ENCODE peak calls at places on chromosomes 6 and 20, in seven cellular contexts. T is lower leg skin, V is HFF-Myc, Y is mucosa of descending colon, Z is psoas muscle, F is dorsolateral prefrontal cortex, D is hepatocyte. E is an unnamed sample.
A peak's percentile ranks its signal among the peaks of the same experiment; 100 is the strongest.

GRCh38 chr6:12163744-12164507 is 126.2 kb upstream of the EDN1 start:
- DNase-seq in F (no peak), V (no peak), D (no peak), T (no peak), Y (no peak), Z (no peak), E (no peak)

GRCh38 chr6:151136141-151136755 is 103.5 kb upstream of the AKAP12 start:
- DNase-seq in F (no peak), D (peak; percentile 22), V (no peak), T (no peak), Z (no peak), Y (no peak), E (no peak)

GRCh38 chr6:40968620-40969145 is 70.3 kb downstream of the UNC5CL start:
- DNase-seq in D (no peak), T (no peak), F (no peak), Z (no peak), V (no peak), Y (no peak), E (no peak)

GRCh38 chr20:64153861-64154589 is 10.2 kb upstream of the MYT1 start:
- DNase-seq in Y (no peak), T (no peak), D (no peak), F (no peak), V (no peak), Z (no peak), E (no peak)

GRCh38 chr6:83511901-83512681 is at the start of gene PRSS35:
- DNase-seq in D (peak; percentile 82), V (no peak), Z (peak; percentile 58), F (peak; percentile 62), T (no peak), Y (peak; percentile 62), E (no peak)

GRCh38 chr6:111872521-111873177 is 603 bp downstream of the FYN start:
- DNase-seq in Z (peak; percentile 71), V (no peak), D (peak; percentile 61), F (peak; percentile 57), T (no peak), Y (peak; percentile 53), E (no peak)

GRCh38 chr6:141203902-141204575 is 928.7 kb upstream of the GJE1 start:
- DNase-seq in V (no peak), Y (no peak), T (no peak), Z (no peak), D (no peak), F (no peak), E (no peak)

GRCh38 chr20:13231031-13231752 is 10.1 kb downstream of the ISM1 start:
- DNase-seq in F (no peak), T (no peak), D (no peak), V (peak; percentile 27), Y (no peak), Z (no peak), E (no peak)

GRCh38 chr20:967796-968742 is 34.0 kb downstream of the RSPO4 start:
- DNase-seq in Y (no peak), F (no peak), V (no peak), T (no peak), Z (no peak), D (no peak), E (no peak)

GRCh38 chr6:27414300-27414699 is 25.7 kb downstream of the ZNF391 start:
- DNase-seq in V (no peak), F (no peak), D (no peak), Z (no peak), T (no peak), Y (no peak), E (no peak)

GRCh38 chr6:33279971-33280511 is 3.1 kb downstream of the B3GALT4 start:
- DNase-seq in Z (no peak), Y (no peak), V (no peak), D (peak; percentile 74), F (no peak), T (no peak), E (no peak)

GRCh38 chr20:5797843-5798462 is 47.8 kb downstream of the SHLD1 start:
- DNase-seq in Z (no peak), T (no peak), Y (no peak), F (no peak), V (no peak), D (no peak), E (no peak)

GRCh38 chr6:44630125-44631028 is 242.9 kb downstream of the CDC5L start:
- DNase-seq in F (no peak), Z (no peak), D (peak; percentile 76), Y (peak; percentile 42), V (no peak), T (no peak), E (no peak)

GRCh38 chr6:41546475-41546865 is 289 bp downstream of the FOXP4 start:
- DNase-seq in Z (no peak), D (no peak), T (no peak), F (no peak), Y (no peak), V (no peak), E (no peak)

GRCh38 chr6:18260448-18261106 is 3.8 kb downstream of the DEK start:
- DNase-seq in D (no peak), Y (no peak), F (no peak), Z (peak; percentile 62), T (no peak), V (no peak), E (no peak)

GRCh38 chr20:8375898-8376297 is 243.8 kb downstream of the PLCB1 start:
- DNase-seq in Y (no peak), F (no peak), V (no peak), D (no peak), Z (no peak), T (no peak), E (no peak)

GRCh38 chr6:33201147-33201545 is 479 bp downstream of the SLC39A7 start:
- DNase-seq in Z (peak; percentile 63), D (no peak), T (no peak), Y (peak; percentile 60), F (no peak), V (no peak), E (no peak)

DNA sequence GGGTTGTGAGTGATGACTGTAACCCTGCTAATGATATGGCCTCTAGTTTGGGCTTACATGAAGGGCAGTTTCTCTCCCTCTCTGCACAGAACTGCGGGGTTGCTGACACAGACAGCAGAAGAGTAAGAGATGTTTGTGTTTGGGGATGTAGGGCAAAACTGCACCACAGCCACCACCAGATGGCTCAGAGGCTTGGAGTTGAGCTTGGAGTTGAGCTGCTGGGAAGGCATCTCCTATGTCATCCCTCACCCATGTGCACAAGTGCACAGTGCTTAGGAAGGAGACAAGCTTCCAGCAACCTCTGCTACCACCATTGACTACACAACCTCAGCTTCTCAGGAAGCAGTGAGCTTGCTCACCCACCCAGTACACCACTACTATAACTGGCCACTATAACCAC is 303.9 kb upstream of the DEFB112 start:
- DNase-seq in D (no peak), V (no peak), T (no peak), F (no peak), Y (no peak), Z (no peak), E (no peak)
- TF ChIP-seq CTCF in D (no peak), V (no peak), T (no peak), F (no peak), Y (no peak), Z (no peak), E (no peak)

DNA sequence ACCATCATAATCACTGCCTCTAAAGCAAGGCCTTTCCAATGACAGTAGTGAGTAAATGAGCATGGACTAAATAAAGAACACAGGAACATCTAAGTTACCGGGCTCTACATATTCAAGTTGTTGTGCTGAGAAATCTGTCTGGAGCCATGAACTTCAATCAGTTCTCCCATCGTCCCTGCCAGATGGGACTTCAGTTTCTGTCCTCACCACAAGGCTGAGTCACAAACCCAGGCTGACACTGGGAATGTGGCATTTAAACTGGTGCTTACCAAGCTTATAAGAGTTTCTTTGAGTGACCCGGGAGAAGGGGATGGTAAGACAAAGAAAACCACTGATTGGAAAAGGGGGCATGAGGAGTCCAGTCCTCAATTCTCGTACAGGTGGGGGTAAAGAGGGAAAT is 497.0 kb downstream of the MAFB start:
- DNase-seq in Z (no peak), Y (no peak), F (no peak), D (no peak), T (no peak), V (no peak), E (no peak)
- TF ChIP-seq CTCF in Z (no peak), Y (no peak), F (no peak), D (no peak), T (no peak), V (no peak), E (no peak)

GRCh38 chr20:54458219-54458618 is 17.2 kb upstream of the DOK5 start:
- DNase-seq in F (no peak), T (no peak), V (no peak), Y (no peak), Z (no peak), D (no peak), E (no peak)

GRCh38 chr20:54454982-54455381 is 20.4 kb upstream of the DOK5 start:
- DNase-seq in T (no peak), Y (no peak), V (no peak), F (no peak), Z (no peak), D (no peak), E (no peak)

GRCh38 chr20:54459279-54459678 is 16.1 kb upstream of the DOK5 start:
- DNase-seq in D (no peak), T (no peak), F (no peak), V (no peak), Y (no peak), Z (no peak), E (no peak)

GRCh38 chr20:54456423-54456822 is 19.0 kb upstream of the DOK5 start:
- DNase-seq in Y (no peak), Z (no peak), D (no peak), T (no peak), V (no peak), F (no peak), E (no peak)

DNA sequence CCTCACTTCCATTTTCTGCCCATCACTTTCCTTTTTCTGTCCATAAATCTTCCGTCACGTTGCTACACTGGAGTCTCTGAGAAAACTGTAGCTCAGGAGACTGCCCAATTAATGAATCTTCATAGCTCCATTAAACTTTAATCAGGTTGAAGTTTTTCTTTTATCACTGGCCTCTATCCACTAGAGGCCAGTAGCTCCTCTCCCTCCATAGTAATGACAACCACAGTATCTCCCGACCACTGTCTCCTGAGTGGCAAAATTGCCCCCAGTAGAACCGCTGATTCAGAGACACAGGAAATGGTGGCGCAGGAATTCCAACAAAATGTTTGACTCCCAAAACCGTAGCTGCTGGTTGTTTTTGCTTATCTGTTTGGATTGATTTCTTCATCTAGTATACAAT is 18.4 kb upstream of the DOK5 start:
- DNase-seq in F (no peak), Y (no peak), T (no peak), V (no peak), Z (no peak), D (no peak), E (no peak)
- TF ChIP-seq CTCF in F (no peak), Y (no peak), T (no peak), V (no peak), Z (peak; percentile 27), D (no peak), E (no peak)

DNA sequence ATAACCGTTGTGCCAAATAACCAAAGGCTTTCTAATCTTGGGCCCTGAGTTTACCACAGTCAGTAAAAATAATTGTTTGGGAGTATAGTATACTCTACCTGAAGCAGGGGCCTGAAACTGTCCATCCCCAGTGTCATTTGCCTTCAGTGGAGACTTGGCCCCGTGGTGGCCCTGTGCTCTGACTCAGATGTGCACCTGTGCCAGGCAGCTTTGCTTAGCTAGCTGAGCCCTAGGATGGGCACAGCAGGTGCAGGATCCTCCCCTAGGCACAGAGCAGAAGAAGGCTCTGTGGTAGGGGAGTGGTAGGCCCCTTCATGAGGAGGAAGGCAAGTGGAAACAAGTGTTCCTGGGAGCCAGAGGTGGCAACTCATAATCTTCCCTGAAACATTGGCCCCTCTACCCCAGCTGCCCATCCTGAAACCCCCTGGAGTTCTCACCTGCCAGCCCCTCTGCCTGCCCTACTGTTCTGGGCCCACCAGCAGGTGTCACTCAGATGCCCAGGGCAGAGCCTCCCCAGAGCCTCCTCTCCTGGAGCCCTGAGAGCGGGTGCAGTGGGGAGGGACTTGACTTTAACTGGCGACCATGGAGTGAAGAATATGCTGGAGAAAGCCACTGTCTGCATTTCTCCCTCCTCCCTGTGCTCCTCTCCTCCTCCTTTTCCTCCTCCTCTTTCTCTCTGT is 3.0 kb downstream of the CPNE5 start:
- DNase-seq in F (no peak), T (no peak), V (no peak), Y (no peak), Z (no peak), D (no peak), E (no peak)
- TF ChIP-seq CTCF in F (no peak), T (no peak), V (no peak), Y (no peak), Z (no peak), D (no peak), E (no peak)